ENCODE peak calls at places on chromosomes 11 and 22, in five cellular contexts. One of them, this sample, is unnamed.

GRCh38 chr22:19429950-19430889 is 1.3 kb downstream of the HIRA start:
- DNase-seq in neural progenitor cell: peak; percentile 27
- DNase-seq in HCT116: no peak
- DNase-seq in H1: no peak
- DNase-seq in GM23338: peak; percentile 28
- DNase-seq in this sample: peak; percentile 46

GRCh38 chr22:22855617-22856308 is 31.9 kb upstream of the IGLL5 start:
- DNase-seq in GM23338: peak; percentile 75
- DNase-seq in HCT116: no peak
- DNase-seq in neural progenitor cell: peak; percentile 54
- DNase-seq in H1: no peak
- DNase-seq in this sample: no peak

GRCh38 chr11:19242184-19242932 is 1.6 kb upstream of the E2F8 start:
- DNase-seq in H1: no peak
- DNase-seq in GM23338: peak; percentile 48
- DNase-seq in neural progenitor cell: peak; percentile 50
- DNase-seq in HCT116: no peak
- DNase-seq in this sample: no peak

GRCh38 chr11:86743223-86744118 is 56.9 kb upstream of the PRSS23 start:
- DNase-seq in GM23338: no peak
- DNase-seq in neural progenitor cell: no peak
- DNase-seq in HCT116: peak; percentile 95
- DNase-seq in H1: no peak
- DNase-seq in this sample: peak; percentile 99

GRCh38 chr11:79393362-79394043 is 47.3 kb downstream of the TENM4 start:
- DNase-seq in HCT116: no peak
- DNase-seq in GM23338: peak; percentile 54
- DNase-seq in H1: peak; percentile 27
- DNase-seq in neural progenitor cell: peak; percentile 42
- DNase-seq in this sample: no peak

GRCh38 chr11:26078217-26078821 is 253.6 kb upstream of the ANO3 start:
- DNase-seq in HCT116: no peak
- DNase-seq in neural progenitor cell: no peak
- DNase-seq in GM23338: no peak
- DNase-seq in H1: no peak
- DNase-seq in this sample: peak; percentile 47

GRCh38 chr11:123483058-123483457 is 53.0 kb downstream of the GRAMD1B start:
- DNase-seq in HCT116: peak; percentile 41
- DNase-seq in neural progenitor cell: no peak
- DNase-seq in GM23338: no peak
- DNase-seq in H1: no peak
- DNase-seq in this sample: peak; percentile 79

GRCh38 chr22:48258841-48259240 is 1496.4 kb downstream of the TBC1D22A start:
- DNase-seq in H1: no peak
- DNase-seq in neural progenitor cell: no peak
- DNase-seq in GM23338: no peak
- DNase-seq in HCT116: no peak
- DNase-seq in this sample: no peak

GRCh38 chr11:32113637-32114203 is 22.8 kb downstream of the RCN1 start:
- DNase-seq in neural progenitor cell: no peak
- DNase-seq in HCT116: no peak
- DNase-seq in GM23338: peak; percentile 35
- DNase-seq in H1: no peak
- DNase-seq in this sample: no peak

GRCh38 chr11:613369-613968 is 2.3 kb downstream of the IRF7 start:
- DNase-seq in HCT116: peak; percentile 59
- DNase-seq in H1: peak; percentile 64
- DNase-seq in GM23338: peak; percentile 89
- DNase-seq in neural progenitor cell: peak; percentile 92
- DNase-seq in this sample: peak; percentile 40

GRCh38 chr11:59573216-59573615 is 42.4 kb downstream of the OSBP start:
- DNase-seq in neural progenitor cell: no peak
- DNase-seq in HCT116: no peak
- DNase-seq in H1: no peak
- DNase-seq in GM23338: no peak
- DNase-seq in this sample: peak; percentile 62

GRCh38 chr11:92129811-92130210 is 94.8 kb upstream of the FAT3 start:
- DNase-seq in HCT116: no peak
- DNase-seq in H1: no peak
- DNase-seq in neural progenitor cell: no peak
- DNase-seq in GM23338: no peak
- DNase-seq in this sample: no peak

GRCh38 chr11:96614846-96615245 is 225.0 kb downstream of the JRKL start:
- DNase-seq in neural progenitor cell: peak; percentile 25
- DNase-seq in GM23338: no peak
- DNase-seq in HCT116: no peak
- DNase-seq in H1: no peak
- DNase-seq in this sample: no peak

GRCh38 chr11:86676533-86677154 is 4.2 kb upstream of the ME3 start:
- DNase-seq in H1: no peak
- DNase-seq in HCT116: peak; percentile 33
- DNase-seq in neural progenitor cell: peak; percentile 82
- DNase-seq in GM23338: peak; percentile 93
- DNase-seq in this sample: no peak

GRCh38 chr11:128289048-128289447 is 298.3 kb downstream of the ETS1 start:
- DNase-seq in GM23338: no peak
- DNase-seq in H1: no peak
- DNase-seq in HCT116: no peak
- DNase-seq in neural progenitor cell: no peak
- DNase-seq in this sample: no peak

GRCh38 chr11:116611998-116612620 is 160.7 kb downstream of the BUD13 start:
- DNase-seq in GM23338: no peak
- DNase-seq in HCT116: no peak
- DNase-seq in H1: no peak
- DNase-seq in neural progenitor cell: no peak
- DNase-seq in this sample: no peak

GRCh38 chr11:26987726-26988125 is 6.2 kb upstream of the FIBIN start:
- DNase-seq in H1: no peak
- DNase-seq in neural progenitor cell: no peak
- DNase-seq in GM23338: no peak
- DNase-seq in HCT116: no peak
- DNase-seq in this sample: no peak

GRCh38 chr22:37824674-37825641 is 1.8 kb downstream of the GALR3 start:
- DNase-seq in neural progenitor cell: peak; percentile 77
- DNase-seq in GM23338: peak; percentile 82
- DNase-seq in H1: no peak
- DNase-seq in HCT116: no peak
- DNase-seq in this sample: peak; percentile 25

GRCh38 chr11:120147950-120148270 is 10.0 kb upstream of the TRIM29 start:
- DNase-seq in H1: no peak
- DNase-seq in GM23338: no peak
- DNase-seq in neural progenitor cell: no peak
- DNase-seq in HCT116: no peak
- DNase-seq in this sample: no peak

GRCh38 chr11:32809313-32809712 is 14.9 kb upstream of the CCDC73 start:
- DNase-seq in neural progenitor cell: peak; percentile 83
- DNase-seq in GM23338: peak; percentile 90
- DNase-seq in HCT116: peak; percentile 60
- DNase-seq in H1: peak; percentile 70
- DNase-seq in this sample: peak; percentile 67

GRCh38 chr11:14967581-14968214 is 4.5 kb downstream of the CALCA start:
- DNase-seq in neural progenitor cell: no peak
- DNase-seq in H1: no peak
- DNase-seq in GM23338: no peak
- DNase-seq in HCT116: no peak
- DNase-seq in this sample: no peak

GRCh38 chr11:95398437-95399112 is 167.6 kb upstream of the SESN3 start:
- DNase-seq in HCT116: no peak
- DNase-seq in H1: no peak
- DNase-seq in neural progenitor cell: no peak
- DNase-seq in GM23338: no peak
- DNase-seq in this sample: peak; percentile 19

GRCh38 chr11:5592615-5593014 is 3.8 kb upstream of the TRIM6 start:
- DNase-seq in H1: no peak
- DNase-seq in GM23338: no peak
- DNase-seq in neural progenitor cell: no peak
- DNase-seq in HCT116: no peak
- DNase-seq in this sample: no peak

GRCh38 chr11:95821640-95822039 is 31.3 kb downstream of the CEP57 start:
- DNase-seq in GM23338: no peak
- DNase-seq in neural progenitor cell: no peak
- DNase-seq in HCT116: no peak
- DNase-seq in H1: no peak
- DNase-seq in this sample: peak; percentile 19

GRCh38 chr11:27444801-27445215 is 27.8 kb downstream of the LGR4 start:
- DNase-seq in HCT116: no peak
- DNase-seq in H1: peak; percentile 82
- DNase-seq in GM23338: peak; percentile 97
- DNase-seq in neural progenitor cell: peak; percentile 93
- DNase-seq in this sample: no peak

GRCh38 chr11:122167100-122167499 is 51.1 kb upstream of the BLID start:
- DNase-seq in neural progenitor cell: no peak
- DNase-seq in HCT116: peak; percentile 87
- DNase-seq in H1: no peak
- DNase-seq in GM23338: peak; percentile 12
- DNase-seq in this sample: peak; percentile 92

GRCh38 chr11:102666331-102666957 is 39.1 kb downstream of the MMP27 start:
- DNase-seq in H1: no peak
- DNase-seq in GM23338: peak; percentile 74
- DNase-seq in HCT116: peak; percentile 37
- DNase-seq in neural progenitor cell: peak; percentile 66
- DNase-seq in this sample: peak; percentile 37

GRCh38 chr11:114183041-114183511 is 113.1 kb upstream of the NNMT start:
- DNase-seq in H1: no peak
- DNase-seq in GM23338: no peak
- DNase-seq in neural progenitor cell: no peak
- DNase-seq in HCT116: no peak
- DNase-seq in this sample: no peak

GRCh38 chr22:19119949-19120348 is 2.3 kb downstream of the DGCR2 start:
- DNase-seq in GM23338: no peak
- DNase-seq in HCT116: no peak
- DNase-seq in H1: no peak
- DNase-seq in neural progenitor cell: no peak
- DNase-seq in this sample: no peak

GRCh38 chr11:77397631-77398030 is 76.3 kb downstream of the PAK1 start:
- DNase-seq in GM23338: no peak
- DNase-seq in neural progenitor cell: no peak
- DNase-seq in HCT116: no peak
- DNase-seq in H1: no peak
- DNase-seq in this sample: no peak

GRCh38 chr22:48517039-48518030 is 1310.3 kb downstream of the BRD1 start:
- DNase-seq in HCT116: no peak
- DNase-seq in neural progenitor cell: peak; percentile 38
- DNase-seq in H1: no peak
- DNase-seq in GM23338: no peak
- DNase-seq in this sample: no peak

GRCh38 chr11:18065572-18065971 is 19.5 kb upstream of the TPH1 start:
- DNase-seq in GM23338: no peak
- DNase-seq in neural progenitor cell: no peak
- DNase-seq in HCT116: no peak
- DNase-seq in H1: no peak
- DNase-seq in this sample: peak; percentile 7

GRCh38 chr11:5038336-5038735 is 8.0 kb upstream of the OR52J3 start:
- DNase-seq in GM23338: no peak
- DNase-seq in HCT116: no peak
- DNase-seq in H1: no peak
- DNase-seq in neural progenitor cell: no peak
- DNase-seq in this sample: no peak

GRCh38 chr11:45993438-45994064 is 71.1 kb downstream of the LARGE2 start:
- DNase-seq in neural progenitor cell: no peak
- DNase-seq in GM23338: peak; percentile 18
- DNase-seq in H1: no peak
- DNase-seq in HCT116: no peak
- DNase-seq in this sample: no peak
- H3K4me2 ChIP-seq in neural progenitor cell: peak overlapping the region; percentile 50
- H3K4me2 ChIP-seq in GM23338: peak overlapping the region; percentile 36
- H3K4me2 ChIP-seq in H1: peak overlapping the region; percentile 47
- H3K4me2 ChIP-seq in HCT116: no peak overlapping the region
- H3K4me2 ChIP-seq in this sample: no peak overlapping the region

DNA sequence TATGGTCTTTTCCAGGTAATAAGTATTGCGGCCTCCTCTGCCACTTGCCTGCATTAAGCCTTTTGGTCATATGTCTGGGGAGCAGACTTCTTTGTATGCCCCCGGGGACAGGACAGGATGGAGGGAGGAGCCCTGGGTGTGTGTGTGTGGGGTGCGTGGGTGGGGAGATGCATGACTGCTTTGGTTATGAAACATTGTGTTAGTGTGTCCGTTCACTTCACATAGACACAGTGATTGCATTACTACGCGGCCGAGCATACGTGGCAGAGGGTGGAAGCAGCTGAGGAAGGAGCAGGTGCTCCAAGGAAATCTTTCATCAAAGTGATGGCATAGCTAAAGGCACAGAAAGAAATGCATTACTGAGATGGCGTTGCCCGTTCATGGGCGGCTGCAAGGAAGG is 260.3 kb downstream of the ST3GAL4 start:
- DNase-seq in neural progenitor cell: no peak
- DNase-seq in GM23338: no peak
- DNase-seq in H1: no peak
- DNase-seq in HCT116: no peak
- DNase-seq in this sample: no peak
- H3K27me3 ChIP-seq in neural progenitor cell: peaks cover 11% of the 10 kb centered on the region
- H3K27me3 ChIP-seq in GM23338: no peaks in the 10 kb centered on the region
- H3K27me3 ChIP-seq in H1: no peaks in the 10 kb centered on the region
- H3K27me3 ChIP-seq in HCT116: peaks cover 48% of the 10 kb centered on the region
- H3K27me3 ChIP-seq in this sample: no peaks in the 10 kb centered on the region

GRCh38 chr11:72782081-72782920 is 11.5 kb downstream of the STARD10 start:
- DNase-seq in neural progenitor cell: peak; percentile 45
- DNase-seq in HCT116: no peak
- DNase-seq in GM23338: peak; percentile 71
- DNase-seq in H1: no peak
- DNase-seq in this sample: no peak
- H3K4me2 ChIP-seq in neural progenitor cell: peak overlapping the region; percentile 93
- H3K4me2 ChIP-seq in HCT116: peak overlapping the region; percentile 78
- H3K4me2 ChIP-seq in GM23338: peak overlapping the region; percentile 86
- H3K4me2 ChIP-seq in H1: peak overlapping the region; percentile 88
- H3K4me2 ChIP-seq in this sample: peak overlapping the region; percentile 46

GRCh38 chr22:41910599-41911291 is 4.1 kb downstream of the SHISA8 start:
- DNase-seq in HCT116: no peak
- DNase-seq in GM23338: peak; percentile 45
- DNase-seq in neural progenitor cell: peak; percentile 39
- DNase-seq in H1: no peak
- DNase-seq in this sample: no peak

GRCh38 chr22:41913842-41914534 is 886 bp downstream of the SHISA8 start:
- DNase-seq in neural progenitor cell: peak; percentile 74
- DNase-seq in H1: no peak
- DNase-seq in HCT116: no peak
- DNase-seq in GM23338: peak; percentile 84
- DNase-seq in this sample: no peak

GRCh38 chr22:41913040-41913719 is 1.7 kb downstream of the SHISA8 start:
- DNase-seq in neural progenitor cell: no peak
- DNase-seq in HCT116: no peak
- DNase-seq in GM23338: no peak
- DNase-seq in H1: no peak
- DNase-seq in this sample: no peak

GRCh38 chr22:41911292-41911611 is 3.6 kb downstream of the SHISA8 start:
- DNase-seq in neural progenitor cell: peak; percentile 1
- DNase-seq in H1: no peak
- DNase-seq in HCT116: no peak
- DNase-seq in GM23338: no peak
- DNase-seq in this sample: no peak

GRCh38 chr22:41912338-41913039 is 2.4 kb downstream of the SHISA8 start:
- DNase-seq in neural progenitor cell: no peak
- DNase-seq in H1: no peak
- DNase-seq in HCT116: no peak
- DNase-seq in GM23338: no peak
- DNase-seq in this sample: no peak
- H3K27me3 ChIP-seq in neural progenitor cell: peaks cover 99% of the 10 kb centered on the region
- H3K27me3 ChIP-seq in H1: peaks cover 92% of the 10 kb centered on the region
- H3K27me3 ChIP-seq in HCT116: no peaks in the 10 kb centered on the region
- H3K27me3 ChIP-seq in GM23338: peaks cover 93% of the 10 kb centered on the region
- H3K27me3 ChIP-seq in this sample: peaks cover 42% of the 10 kb centered on the region

This sample was measured in mammary epithelial cell.